ENCODE peak calls at places on chromosomes 4 and X, in six cellular contexts. R is epithelial cell of esophagus, M is choroid plexus epithelial cell, U is GM13976, A is upper lobe of left lung, X is BJ. G is an unnamed sample.

GRCh38 chr4:27861802-27862201 is 1001.2 kb downstream of the STIM2 start:
- DNase-seq in M (peak; percentile 42), X (no peak), R (peak; percentile 13), A (no peak), U (no peak), G (no peak)

GRCh38 chr4:86891785-86892638 is at the start of gene C4orf36:
- DNase-seq in R (peak; percentile 98), A (peak; percentile 84), X (no peak), U (peak; percentile 69), M (no peak), G (no peak)

GRCh38 chr4:38660838-38661237 is 3.2 kb upstream of the KLF3 start:
- DNase-seq in R (no peak), M (no peak), U (no peak), A (no peak), X (no peak), G (no peak)

GRCh38 chr4:1167244-1167949 is 5.0 kb downstream of the SPON2 start:
- DNase-seq in X (no peak), A (peak; percentile 89), R (peak; percentile 83), U (peak; percentile 91), M (peak; percentile 90), G (no peak)

GRCh38 chr4:120056249-120056648 is 10.4 kb downstream of the MAD2L1 start:
- DNase-seq in X (peak; percentile 9), M (peak; percentile 71), R (peak; percentile 20), U (no peak), A (no peak), G (no peak)

GRCh38 chr4:48017108-48017527 is 546 bp downstream of the NIPAL1 start:
- DNase-seq in M (peak; percentile 51), X (no peak), R (peak; percentile 98), A (peak; percentile 34), U (peak; percentile 56), G (peak; percentile 79)

GRCh38 chr4:5785806-5786680 is 75.0 kb downstream of the EVC start:
- DNase-seq in U (no peak), A (no peak), X (peak; percentile 92), R (peak; percentile 96), M (peak; percentile 86), G (peak; percentile 40)

GRCh38 chr4:118712872-118713271 is 27.7 kb downstream of the METTL14 start:
- DNase-seq in A (no peak), M (peak; percentile 55), U (no peak), X (no peak), R (no peak), G (no peak)

GRCh38 chr4:100823066-100823992 is 305.5 kb upstream of the EMCN start:
- DNase-seq in X (no peak), R (peak; percentile 84), U (peak; percentile 13), A (peak; percentile 22), M (peak; percentile 59), G (no peak)

GRCh38 chr4:76155979-76156378 is 7.8 kb upstream of the NUP54 start:
- DNase-seq in R (no peak), X (no peak), A (no peak), U (no peak), M (no peak), G (no peak)

GRCh38 chr4:99979872-99980271 is 29.8 kb upstream of the H2AZ1 start:
- DNase-seq in U (no peak), M (peak; percentile 25), R (peak; percentile 23), A (no peak), X (no peak), G (no peak)

GRCh38 chrX:9767375-9767774 is 1.7 kb upstream of the GPR143 start:
- DNase-seq in A (no peak), M (no peak), X (no peak), U (no peak), R (no peak), G (no peak)

GRCh38 chrX:25020391-25021131 is 4.8 kb upstream of the ARX start:
- DNase-seq in M (no peak), R (no peak), U (peak; percentile 74), A (no peak), X (no peak), G (no peak)

GRCh38 chr4:40571208-40571607 is 58.5 kb downstream of the RBM47 start:
- DNase-seq in M (no peak), A (no peak), U (no peak), X (no peak), R (no peak), G (no peak)

GRCh38 chr4:68693325-68694075 is 23.0 kb upstream of the UGT2B15 start:
- DNase-seq in A (no peak), U (no peak), R (no peak), M (no peak), X (no peak), G (no peak)

GRCh38 chrX:71315917-71316316 is 14.4 kb downstream of the ITGB1BP2 start:
- DNase-seq in R (no peak), A (no peak), M (peak; percentile 67), U (no peak), X (peak; percentile 48), G (no peak)

GRCh38 chr4:184649026-184649970 is at the start of the genes CASP3 and PRIMPOL:
- DNase-seq in X (peak; percentile 70), A (peak; percentile 98), R (peak; percentile 96), M (peak; percentile 97), U (peak; percentile 94), G (peak; percentile 88)

GRCh38 chr4:6195602-6196319 is 4.6 kb downstream of the JAKMIP1 start:
- DNase-seq in A (no peak), M (no peak), R (no peak), U (no peak), X (no peak), G (no peak)

GRCh38 chrX:65596270-65596669 is 61.7 kb upstream of the LAS1L start:
- DNase-seq in U (peak; percentile 33), X (no peak), M (peak; percentile 57), A (peak; percentile 58), R (peak; percentile 68), G (peak; percentile 22)

GRCh38 chr4:181618896-181619295 is 624.3 kb upstream of the TENM3 start:
- DNase-seq in R (no peak), U (no peak), X (no peak), A (no peak), M (no peak), G (no peak)

GRCh38 chrX:131746491-131746968 is 202.7 kb downstream of the OR13H1 start:
- DNase-seq in U (peak; percentile 17), X (no peak), M (no peak), A (peak; percentile 68), R (no peak), G (peak; percentile 89)

GRCh38 chrX:145213504-145213903 is 33.8 kb upstream of the SPANXN1 start:
- DNase-seq in X (no peak), M (peak; percentile 0), A (no peak), R (peak; percentile 1), U (no peak), G (no peak)
- TF ChIP-seq CTCF in X (no peak), M (no peak), A (no peak), R (peak; percentile 6), U (peak; percentile 31), G (no peak)

GRCh38 chr4:14867847-14868246 is 134.4 kb upstream of the CPEB2 start:
- DNase-seq in X (no peak), A (no peak), U (no peak), R (no peak), M (no peak), G (no peak)

GRCh38 chr4:14863420-14864364 is 138.6 kb upstream of the CPEB2 start:
- DNase-seq in A (no peak), X (no peak), R (no peak), U (no peak), M (no peak), G (no peak)

GRCh38 chr4:14864967-14865366 is 137.3 kb upstream of the CPEB2 start:
- DNase-seq in R (no peak), A (no peak), X (no peak), M (no peak), U (no peak), G (no peak)

GRCh38 chr4:14864365-14864762 is 137.9 kb upstream of the CPEB2 start:
- DNase-seq in R (no peak), A (no peak), M (no peak), X (no peak), U (no peak), G (no peak)

GRCh38 chr4:14865804-14866203 is 136.5 kb upstream of the CPEB2 start:
- DNase-seq in A (no peak), M (peak; percentile 80), U (no peak), X (no peak), R (no peak), G (no peak)
- TF ChIP-seq CTCF in A (no peak), M (no peak), U (no peak), X (no peak), R (no peak), G (no peak)

GRCh38 chr4:10369517-10369916 is 87.7 kb downstream of the ZNF518B start:
- DNase-seq in M (no peak), A (no peak), R (peak; percentile 52), U (no peak), X (no peak), G (no peak)
- TF ChIP-seq CTCF in M (no peak), A (no peak), R (no peak), U (no peak), X (no peak), G (no peak)

DNA sequence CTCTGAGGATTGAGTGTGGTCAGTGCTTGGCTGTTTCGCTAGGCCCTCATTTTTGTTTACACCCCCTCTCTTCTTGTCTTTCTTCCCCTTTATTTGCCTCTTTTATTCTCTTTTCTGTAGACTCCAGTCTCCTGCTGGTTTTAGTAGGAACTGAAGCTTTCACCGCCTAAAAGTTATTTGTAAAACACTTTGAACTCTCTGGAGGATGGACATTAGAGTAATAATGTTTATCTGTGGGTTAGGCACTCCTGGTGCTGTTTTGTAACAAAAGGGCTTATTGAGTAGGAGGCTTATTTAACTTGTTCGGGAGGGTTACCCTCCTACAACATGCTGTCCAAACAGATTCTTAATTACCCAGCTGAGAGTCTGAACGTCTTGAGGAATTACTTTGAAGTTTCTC is 1.6 kb upstream of the ARHGAP10 start:
- DNase-seq in A (no peak), U (no peak), X (no peak), M (peak; percentile 61), R (no peak), G (no peak)
- TF ChIP-seq CTCF in A (no peak), U (no peak), X (no peak), M (peak; percentile 45), R (no peak), G (no peak)

GRCh38 chrX:8036914-8037313 is 109.7 kb upstream of the PNPLA4 start:
- DNase-seq in U (no peak), M (no peak), X (no peak), A (no peak), R (no peak), G (no peak)

GRCh38 chrX:8033175-8033574 is 106.0 kb upstream of the PNPLA4 start:
- DNase-seq in U (no peak), A (no peak), R (peak; percentile 0), X (no peak), M (no peak), G (no peak)

GRCh38 chrX:8037593-8038348 is 110.6 kb upstream of the PNPLA4 start:
- DNase-seq in U (no peak), A (no peak), M (no peak), R (peak; percentile 9), X (no peak), G (no peak)

GRCh38 chrX:8030361-8030760 is 103.1 kb upstream of the PNPLA4 start:
- DNase-seq in U (no peak), M (no peak), R (no peak), X (no peak), A (no peak), G (no peak)

GRCh38 chrX:8034058-8034457 is 106.8 kb upstream of the PNPLA4 start:
- DNase-seq in X (no peak), A (no peak), M (no peak), U (no peak), R (no peak), G (no peak)
- TF ChIP-seq CTCF in X (no peak), A (no peak), M (no peak), U (no peak), R (no peak), G (no peak)

GRCh38 chr4:163665521-163666334 is 171.2 kb downstream of the TMA16 start:
- DNase-seq in R (no peak), M (peak; percentile 23), U (no peak), A (no peak), X (no peak), G (no peak)
- TF ChIP-seq CTCF in R (no peak), M (no peak), U (no peak), A (no peak), X (no peak), G (no peak)